ENCODE peak calls at places on chromosomes 4 and X, in four cellular contexts. B is neuronal stem cell; V is CD4-positive, alpha-beta T cell; C is heart right ventricle. A is an unnamed sample.

GRCh38 chr4:125714845-125715244 is 400.1 kb downstream of the FAT4 start:
- DNase-seq in B (no peak), V (no peak), C (no peak), A (no peak)

GRCh38 chr4:140126261-140126660 is 27.7 kb downstream of the MAML3 start:
- DNase-seq in B (no peak), V (no peak), C (no peak), A (no peak)

GRCh38 chr4:80463509-80463908 is 128.0 kb downstream of the CFAP299 start:
- DNase-seq in B (no peak), V (no peak), C (no peak), A (no peak)

GRCh38 chr4:10783351-10783750 is 98.8 kb upstream of the CLNK start:
- DNase-seq in B (no peak), V (no peak), C (no peak), A (no peak)

GRCh38 chrX:97740044-97740443 is 856.3 kb downstream of the RPA4 start:
- DNase-seq in B (no peak), V (no peak), C (no peak), A (no peak)

GRCh38 chr4:96342790-96343455 is 503.0 kb downstream of the PDHA2 start:
- DNase-seq in B (no peak), V (no peak), C (no peak), A (peak; percentile 29)

GRCh38 chr4:101411926-101412325 is 64.6 kb upstream of the PPP3CA start:
- DNase-seq in B (no peak), V (no peak), C (no peak), A (no peak)

GRCh38 chr4:155552180-155552579 is 114.5 kb upstream of the GUCY1A1 start:
- DNase-seq in B (no peak), V (no peak), C (no peak), A (no peak)

GRCh38 chr4:31844350-31844749 is 1124.2 kb downstream of the PCDH7 start:
- DNase-seq in B (no peak), V (no peak), C (no peak), A (no peak)

GRCh38 chrX:9533611-9534010 is 68.8 kb downstream of the TBL1X start:
- DNase-seq in B (no peak), V (no peak), C (no peak), A (no peak)

GRCh38 chrX:25144043-25144940 is 128.5 kb upstream of the ARX start:
- DNase-seq in B (peak; percentile 41), V (peak; percentile 0), C (peak; percentile 26), A (no peak)

GRCh38 chr4:39706334-39706733 is 8.4 kb downstream of the UBE2K start:
- DNase-seq in B (no peak), V (no peak), C (peak; percentile 54), A (no peak)

GRCh38 chr4:90580271-90580825 is 453.2 kb downstream of the CCSER1 start:
- DNase-seq in B (no peak), V (no peak), C (no peak), A (peak; percentile 18)
- H3K27ac ChIP-seq in B (no peak overlapping the region), V (no peak overlapping the region), C (no peak overlapping the region), A (no peak overlapping the region)

GRCh38 chrX:120281021-120281624 is 30.1 kb downstream of the TMEM255A start:
- DNase-seq in B (no peak), V (no peak), C (no peak), A (no peak)
- H3K9me3 ChIP-seq in B (no peaks in the 10 kb centered on the region), V (no peaks in the 10 kb centered on the region), C (no peaks in the 10 kb centered on the region), A (no peaks in the 10 kb centered on the region)

DNA sequence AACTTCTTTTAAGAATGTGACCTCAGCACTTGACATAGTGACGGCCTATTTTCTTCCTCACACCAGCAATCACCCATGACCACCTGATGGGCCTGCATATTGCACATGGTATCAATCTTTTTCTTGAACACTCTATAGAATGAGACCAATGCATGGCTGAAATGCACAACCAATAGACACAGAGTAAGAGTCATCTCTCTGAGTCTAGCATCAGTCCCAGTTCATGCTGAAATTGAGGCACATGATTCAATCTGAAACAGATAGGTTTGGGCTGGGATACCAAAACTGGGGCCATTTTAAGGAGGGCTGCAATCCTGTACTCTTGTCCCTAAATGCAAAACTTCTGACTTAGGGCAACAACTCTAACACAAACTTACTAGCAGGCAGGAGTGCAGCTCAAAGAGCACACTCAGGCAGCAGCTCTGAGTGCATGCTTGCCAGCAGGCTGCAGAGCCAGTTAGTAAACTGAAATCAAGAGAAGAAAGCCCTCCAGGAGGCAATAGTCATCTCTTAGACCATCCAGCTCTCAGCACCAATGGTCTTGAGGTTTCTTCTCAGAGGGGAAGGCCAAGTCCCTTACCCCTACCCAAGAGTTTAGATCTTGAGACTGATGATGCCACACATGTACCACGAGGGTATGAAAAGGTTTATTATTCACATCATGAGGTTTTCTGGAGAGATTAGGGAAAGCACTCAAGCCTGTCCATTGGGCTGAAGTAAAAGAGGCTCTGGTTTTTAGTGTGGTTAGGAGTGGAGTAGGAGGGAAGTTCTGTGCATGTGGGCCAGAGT is 24.7 kb upstream of the GPR101 start:
- DNase-seq in B (no peak), V (no peak), C (no peak), A (no peak)
- H3K27ac ChIP-seq in B (no peak overlapping the region), V (no peak overlapping the region), C (no peak overlapping the region), A (no peak overlapping the region)

GRCh38 chr4:14069871-14070270 is 442.3 kb upstream of the BOD1L1 start:
- DNase-seq in B (no peak), V (no peak), C (no peak), A (no peak)

GRCh38 chr4:14064969-14065368 is 437.4 kb upstream of the BOD1L1 start:
- DNase-seq in B (no peak), V (no peak), C (no peak), A (peak; percentile 25)

GRCh38 chr4:14072506-14072905 is 445.0 kb upstream of the BOD1L1 start:
- DNase-seq in B (no peak), V (no peak), C (no peak), A (no peak)

GRCh38 chr4:14070289-14070880 is 442.9 kb upstream of the BOD1L1 start:
- DNase-seq in B (no peak), V (no peak), C (no peak), A (no peak)
- H3K9me3 ChIP-seq in B (no peaks in the 10 kb centered on the region), V (peaks cover 26% of the 10 kb centered on the region), C (peaks cover 7% of the 10 kb centered on the region), A (no peaks in the 10 kb centered on the region)

GRCh38 chr4:84937381-84937977 is 29.0 kb downstream of the WDFY3 start:
- DNase-seq in B (no peak), V (no peak), C (no peak), A (no peak)
- H3K27ac ChIP-seq in B (no peak overlapping the region), V (no peak overlapping the region), C (peak overlapping the region; percentile 37), A (no peak overlapping the region)

GRCh38 chr4:123043013-123043412 is 120.6 kb upstream of the NUDT6 start:
- DNase-seq in B (no peak), V (no peak), C (no peak), A (no peak)
- H3K9me3 ChIP-seq in B (peaks cover 45% of the 10 kb centered on the region), V (peaks cover 24% of the 10 kb centered on the region), C (peaks cover 34% of the 10 kb centered on the region), A (no peaks in the 10 kb centered on the region)

DNA sequence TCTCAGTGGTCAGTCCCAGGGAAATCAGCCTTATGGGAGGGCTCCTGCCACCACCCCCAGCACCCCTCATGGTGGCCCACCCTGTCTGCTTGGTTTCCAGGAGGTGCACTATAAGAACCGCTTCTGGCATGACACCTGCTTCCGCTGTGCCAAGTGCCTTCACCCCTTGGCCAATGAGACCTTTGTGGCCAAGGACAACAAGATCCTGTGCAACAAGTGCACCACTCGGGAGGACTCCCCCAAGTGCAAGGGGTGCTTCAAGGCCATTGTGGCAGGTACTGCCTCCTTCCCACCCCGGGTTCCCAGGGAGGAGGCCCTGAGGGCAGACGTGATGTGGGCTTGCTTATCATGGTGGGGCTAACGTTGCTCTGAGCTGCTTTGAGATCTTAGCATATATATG is 44.3 kb downstream of the MAP7D3 start:
- DNase-seq in B (no peak), V (no peak), C (no peak), A (no peak)
- H3K27ac ChIP-seq in B (no peak overlapping the region), V (no peak overlapping the region), C (peak overlapping the region; percentile 90), A (no peak overlapping the region)